ENCODE peak calls at places on chromosomes 16 and 17, in five cellular contexts. One of them, this sample, is unnamed.

GRCh38 chr16:30399435-30400186 is 4.4 kb downstream of the ZNF48 start:
- DNase-seq in HepG2: no peak
- DNase-seq in GM12878: no peak
- DNase-seq in NT2/D1: no peak
- DNase-seq in H1: no peak
- DNase-seq in this sample: no peak

GRCh38 chr17:42518755-42519545 is 17.1 kb upstream of the NAGLU start:
- DNase-seq in HepG2: peak; percentile 63
- DNase-seq in GM12878: no peak
- DNase-seq in NT2/D1: no peak
- DNase-seq in H1: no peak
- DNase-seq in this sample: no peak

GRCh38 chr17:10754109-10754508 is 24.3 kb upstream of the TMEM220 start:
- DNase-seq in HepG2: peak; percentile 39
- DNase-seq in GM12878: no peak
- DNase-seq in NT2/D1: no peak
- DNase-seq in H1: peak; percentile 78
- DNase-seq in this sample: peak; percentile 55

GRCh38 chr17:68197997-68198930 is 49.6 kb upstream of the AMZ2 start:
- DNase-seq in HepG2: no peak
- DNase-seq in GM12878: no peak
- DNase-seq in NT2/D1: no peak
- DNase-seq in H1: peak; percentile 70
- DNase-seq in this sample: no peak

GRCh38 chr17:80499536-80499935 is 23.1 kb upstream of the NPTX1 start:
- DNase-seq in HepG2: no peak
- DNase-seq in GM12878: no peak
- DNase-seq in NT2/D1: no peak
- DNase-seq in H1: no peak
- DNase-seq in this sample: no peak

GRCh38 chr17:41959336-41960095 is 7.1 kb upstream of the CNP start:
- DNase-seq in HepG2: peak; percentile 85
- DNase-seq in GM12878: no peak
- DNase-seq in NT2/D1: no peak
- DNase-seq in H1: peak; percentile 68
- DNase-seq in this sample: peak; percentile 60

GRCh38 chr16:49600541-49600940 is 226.9 kb downstream of the C16orf78 start:
- DNase-seq in HepG2: no peak
- DNase-seq in GM12878: no peak
- DNase-seq in NT2/D1: no peak
- DNase-seq in H1: peak; percentile 41
- DNase-seq in this sample: no peak

GRCh38 chr17:41782142-41782541 is 4.4 kb downstream of the JUP start:
- DNase-seq in HepG2: no peak
- DNase-seq in GM12878: no peak
- DNase-seq in NT2/D1: no peak
- DNase-seq in H1: no peak
- DNase-seq in this sample: no peak

GRCh38 chr16:28607116-28607623 is 2.7 kb downstream of the SULT1A1 start:
- DNase-seq in HepG2: no peak
- DNase-seq in GM12878: no peak
- DNase-seq in NT2/D1: no peak
- DNase-seq in H1: no peak
- DNase-seq in this sample: no peak

GRCh38 chr17:46074540-46074939 is 75.5 kb downstream of the STH start:
- DNase-seq in HepG2: no peak
- DNase-seq in GM12878: no peak
- DNase-seq in NT2/D1: no peak
- DNase-seq in H1: no peak
- DNase-seq in this sample: no peak
- TF ChIP-seq SUZ12 in HepG2: no peak
- TF ChIP-seq SUZ12 in GM12878: no peak
- TF ChIP-seq SUZ12 in NT2/D1: no peak
- TF ChIP-seq SUZ12 in H1: no peak
- TF ChIP-seq SUZ12 in this sample: no peak

GRCh38 chr16:10332301-10332700 is 53.6 kb upstream of the ATF7IP2 start:
- DNase-seq in HepG2: peak; percentile 74
- DNase-seq in GM12878: no peak
- DNase-seq in NT2/D1: peak; percentile 28
- DNase-seq in H1: no peak
- DNase-seq in this sample: no peak
- TF ChIP-seq SUZ12 in HepG2: no peak
- TF ChIP-seq SUZ12 in GM12878: no peak
- TF ChIP-seq SUZ12 in NT2/D1: no peak
- TF ChIP-seq SUZ12 in H1: no peak
- TF ChIP-seq SUZ12 in this sample: no peak

GRCh38 chr16:3858809-3859208 is 21.7 kb downstream of the CREBBP start:
- DNase-seq in HepG2: no peak
- DNase-seq in GM12878: no peak
- DNase-seq in NT2/D1: no peak
- DNase-seq in H1: no peak
- DNase-seq in this sample: no peak

GRCh38 chr16:3864562-3864961 is 16.0 kb downstream of the CREBBP start:
- DNase-seq in HepG2: no peak
- DNase-seq in GM12878: no peak
- DNase-seq in NT2/D1: no peak
- DNase-seq in H1: no peak
- DNase-seq in this sample: no peak

GRCh38 chr16:3859875-3860274 is 20.6 kb downstream of the CREBBP start:
- DNase-seq in HepG2: no peak
- DNase-seq in GM12878: no peak
- DNase-seq in NT2/D1: no peak
- DNase-seq in H1: no peak
- DNase-seq in this sample: no peak

GRCh38 chr16:3863587-3863986 is 16.9 kb downstream of the CREBBP start:
- DNase-seq in HepG2: no peak
- DNase-seq in GM12878: no peak
- DNase-seq in NT2/D1: no peak
- DNase-seq in H1: no peak
- DNase-seq in this sample: no peak

GRCh38 chr16:3861808-3862451 is 18.6 kb downstream of the CREBBP start:
- DNase-seq in HepG2: no peak
- DNase-seq in GM12878: no peak
- DNase-seq in NT2/D1: no peak
- DNase-seq in H1: no peak
- DNase-seq in this sample: no peak
- TF ChIP-seq SUZ12 in HepG2: no peak
- TF ChIP-seq SUZ12 in GM12878: no peak
- TF ChIP-seq SUZ12 in NT2/D1: no peak
- TF ChIP-seq SUZ12 in H1: no peak
- TF ChIP-seq SUZ12 in this sample: no peak

GRCh38 chr16:1201444-1201843 is 23.6 kb downstream of the TPSG1 start:
- DNase-seq in HepG2: no peak
- DNase-seq in GM12878: no peak
- DNase-seq in NT2/D1: no peak
- DNase-seq in H1: no peak
- DNase-seq in this sample: no peak

GRCh38 chr16:1198194-1198593 is 26.9 kb downstream of the TPSG1 start:
- DNase-seq in HepG2: no peak
- DNase-seq in GM12878: no peak
- DNase-seq in NT2/D1: no peak
- DNase-seq in H1: no peak
- DNase-seq in this sample: no peak

GRCh38 chr16:1199342-1200013 is 25.6 kb downstream of the TPSG1 start:
- DNase-seq in HepG2: no peak
- DNase-seq in GM12878: no peak
- DNase-seq in NT2/D1: no peak
- DNase-seq in H1: no peak
- DNase-seq in this sample: peak; percentile 51

GRCh38 chr16:1202274-1202673 is 22.8 kb downstream of the TPSG1 start:
- DNase-seq in HepG2: no peak
- DNase-seq in GM12878: no peak
- DNase-seq in NT2/D1: no peak
- DNase-seq in H1: no peak
- DNase-seq in this sample: no peak

GRCh38 chr16:1200014-1200627 is 24.9 kb downstream of the TPSG1 start:
- DNase-seq in HepG2: no peak
- DNase-seq in GM12878: no peak
- DNase-seq in NT2/D1: no peak
- DNase-seq in H1: no peak
- DNase-seq in this sample: no peak
- TF ChIP-seq SUZ12 in HepG2: no peak
- TF ChIP-seq SUZ12 in GM12878: no peak
- TF ChIP-seq SUZ12 in NT2/D1: no peak
- TF ChIP-seq SUZ12 in H1: no peak
- TF ChIP-seq SUZ12 in this sample: no peak

GRCh38 chr17:1592751-1593629 is 30.4 kb upstream of the PITPNA start:
- DNase-seq in HepG2: peak; percentile 41
- DNase-seq in GM12878: peak; percentile 57
- DNase-seq in NT2/D1: no peak
- DNase-seq in H1: no peak
- DNase-seq in this sample: no peak
- TF ChIP-seq SUZ12 in HepG2: no peak
- TF ChIP-seq SUZ12 in GM12878: no peak
- TF ChIP-seq SUZ12 in NT2/D1: no peak
- TF ChIP-seq SUZ12 in H1: no peak
- TF ChIP-seq SUZ12 in this sample: no peak

GRCh38 chr16:8588703-8589292 is 1.5 kb downstream of the TMEM114 start:
- DNase-seq in HepG2: no peak
- DNase-seq in GM12878: no peak
- DNase-seq in NT2/D1: no peak
- DNase-seq in H1: peak; percentile 61
- DNase-seq in this sample: no peak
- TF ChIP-seq SUZ12 in HepG2: no peak
- TF ChIP-seq SUZ12 in GM12878: no peak
- TF ChIP-seq SUZ12 in NT2/D1: peak; percentile 11
- TF ChIP-seq SUZ12 in H1: no peak
- TF ChIP-seq SUZ12 in this sample: no peak

DNA sequence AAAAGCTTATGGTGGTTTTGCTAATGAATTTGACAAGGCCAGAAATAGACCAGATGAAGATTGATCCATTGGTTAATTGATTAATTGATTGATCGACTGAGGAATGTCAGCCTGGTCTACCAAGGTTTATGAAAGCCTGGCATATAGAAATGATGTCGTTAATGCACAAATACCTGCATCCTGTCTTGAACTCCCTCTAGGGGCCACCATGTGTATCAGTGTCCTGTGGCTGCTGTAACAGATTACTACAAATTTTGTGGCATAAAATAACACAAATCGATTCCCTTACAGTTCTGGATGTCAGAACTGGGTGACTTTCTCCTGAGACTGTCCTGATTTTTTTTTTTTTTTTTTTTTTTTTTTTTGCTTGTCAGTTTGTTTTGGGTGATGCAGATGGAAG is 553.2 kb downstream of the MAF start:
- DNase-seq in HepG2: peak; percentile 29
- DNase-seq in GM12878: no peak
- DNase-seq in NT2/D1: no peak
- DNase-seq in H1: no peak
- DNase-seq in this sample: peak; percentile 32
- TF ChIP-seq SUZ12 in HepG2: no peak
- TF ChIP-seq SUZ12 in GM12878: no peak
- TF ChIP-seq SUZ12 in NT2/D1: no peak
- TF ChIP-seq SUZ12 in H1: no peak
- TF ChIP-seq SUZ12 in this sample: no peak

DNA sequence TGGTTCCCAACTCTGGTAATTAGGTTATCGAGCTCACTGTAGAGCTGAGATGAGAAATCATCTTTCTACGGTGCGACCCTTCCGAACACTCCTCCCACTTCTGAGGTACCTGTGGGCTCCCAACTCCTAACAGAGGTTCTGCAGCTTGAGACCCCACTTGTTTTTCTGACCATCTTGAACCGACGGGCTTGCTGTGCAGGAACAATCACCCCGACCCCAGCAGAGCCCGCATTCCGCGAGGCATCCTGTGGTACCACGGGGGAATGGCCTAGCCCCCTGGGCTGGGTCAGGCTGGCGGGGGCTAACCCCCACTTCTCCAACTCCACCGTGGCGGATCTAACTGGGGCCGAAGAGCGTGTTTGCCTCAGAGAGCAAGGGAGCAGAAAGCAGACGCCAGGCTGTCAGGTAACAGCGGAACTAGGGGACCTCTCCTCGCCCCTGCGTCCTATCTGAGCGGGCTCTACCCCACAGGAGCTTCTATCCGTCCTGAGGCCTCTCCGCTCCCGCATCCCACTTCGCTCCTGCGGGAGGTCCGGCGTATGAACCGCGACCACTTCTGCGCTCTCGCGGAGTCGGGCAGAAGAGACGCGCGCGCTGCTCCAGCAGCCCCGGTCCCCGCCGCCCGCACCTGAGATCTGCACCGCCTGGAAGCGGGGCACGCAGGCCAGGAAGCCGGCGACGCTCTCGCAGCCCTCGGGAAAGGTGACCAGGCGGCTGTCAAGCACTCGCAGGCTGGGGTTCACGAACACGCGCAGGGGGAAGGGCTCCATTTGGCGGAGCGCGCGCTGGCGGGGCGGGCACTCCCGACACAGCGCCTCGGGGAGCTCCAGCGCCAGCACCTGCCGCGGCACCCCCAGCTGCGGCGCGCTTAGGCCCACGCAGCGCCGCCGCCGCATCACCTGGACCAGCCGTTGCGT is 761 bp downstream of the PDF start:
- DNase-seq in HepG2: no peak
- DNase-seq in GM12878: no peak
- DNase-seq in NT2/D1: no peak
- DNase-seq in H1: no peak
- DNase-seq in this sample: no peak
- TF ChIP-seq SUZ12 in HepG2: no peak
- TF ChIP-seq SUZ12 in GM12878: no peak
- TF ChIP-seq SUZ12 in NT2/D1: no peak
- TF ChIP-seq SUZ12 in H1: no peak
- TF ChIP-seq SUZ12 in this sample: no peak

DNA sequence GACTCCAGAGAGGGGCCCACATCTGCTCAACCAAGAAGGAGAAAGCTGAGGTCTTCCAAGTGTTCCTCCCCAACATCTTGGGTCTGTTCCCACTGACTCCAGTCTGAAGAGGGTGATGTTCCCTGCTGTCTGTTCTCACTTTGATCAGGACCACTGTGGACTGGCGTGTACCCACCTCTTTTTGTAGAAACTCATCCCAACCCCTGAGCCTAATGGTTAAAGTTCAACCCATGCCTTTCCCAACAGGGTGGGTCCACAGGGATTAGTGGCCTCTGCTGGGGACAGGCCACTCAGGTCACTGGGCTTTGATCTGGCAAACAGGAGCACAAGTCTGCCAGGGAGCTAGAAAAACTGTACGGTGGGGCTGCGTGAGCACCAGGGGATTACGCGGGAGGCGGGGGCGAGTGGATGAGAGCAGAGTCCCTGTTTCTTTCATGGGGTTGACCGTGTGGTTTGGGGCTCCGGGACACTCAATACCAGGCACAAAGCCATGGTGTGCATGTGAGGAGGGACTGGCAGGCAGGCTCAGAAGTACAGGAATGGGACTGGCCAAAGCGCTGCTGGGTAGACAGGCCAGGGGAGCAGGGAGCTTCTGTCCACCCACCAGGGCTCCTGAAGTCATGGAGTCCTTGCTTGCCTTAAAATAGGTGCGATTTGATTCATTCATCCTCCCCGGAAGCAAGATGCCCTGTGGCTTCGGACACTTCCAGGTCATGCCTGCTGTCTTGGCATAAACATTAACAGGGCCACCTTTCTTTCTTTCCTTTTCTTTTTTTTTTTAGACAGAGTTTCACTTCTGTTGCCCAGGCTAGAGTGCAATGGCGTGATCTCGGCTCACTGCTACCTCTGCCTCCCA is at the start of gene CA5A:
- DNase-seq in HepG2: peak; percentile 96
- DNase-seq in GM12878: no peak
- DNase-seq in NT2/D1: no peak
- DNase-seq in H1: no peak
- DNase-seq in this sample: no peak
- TF ChIP-seq SUZ12 in HepG2: no peak
- TF ChIP-seq SUZ12 in GM12878: no peak
- TF ChIP-seq SUZ12 in NT2/D1: no peak
- TF ChIP-seq SUZ12 in H1: no peak
- TF ChIP-seq SUZ12 in this sample: no peak

This sample was measured in HEK293T.